ENCODE peak calls at places on chromosomes 4 and X, in five cellular contexts. D, Q, Y, F and M are unnamed samples.

GRCh38 chr4:7217453-7218310 is 25.3 kb downstream of the SORCS2 start:
- DNase-seq in D (no peak), Q (no peak), Y (no peak), F (no peak), M (no peak)

GRCh38 chr4:98470831-98471230 is 187.6 kb downstream of the TSPAN5 start:
- DNase-seq in D (no peak), Q (no peak), Y (no peak), F (no peak), M (no peak)

GRCh38 chr4:94650690-94651089 is 107.1 kb upstream of the BMPR1B start:
- DNase-seq in D (no peak), Q (no peak), Y (no peak), F (no peak), M (no peak)

GRCh38 chr4:173264245-173264959 is 69.8 kb downstream of the HMGB2 start:
- DNase-seq in D (peak; percentile 32), Q (no peak), Y (no peak), F (no peak), M (no peak)

GRCh38 chr4:62301500-62301899 is 1101.4 kb downstream of the ADGRL3 start:
- DNase-seq in D (no peak), Q (no peak), Y (no peak), F (no peak), M (no peak)

GRCh38 chr4:186591651-186592050 is 36.3 kb upstream of the MTNR1A start:
- DNase-seq in D (no peak), Q (no peak), Y (no peak), F (no peak), M (no peak)

GRCh38 chrX:39689374-39690104 is 408.2 kb downstream of the BCOR start:
- DNase-seq in D (no peak), Q (no peak), Y (no peak), F (no peak), M (no peak)

GRCh38 chrX:67998540-67998939 is 434.8 kb downstream of the OPHN1 start:
- DNase-seq in D (no peak), Q (no peak), Y (no peak), F (no peak), M (no peak)

GRCh38 chr4:165355900-165356300 is 22.9 kb upstream of the CPE start:
- DNase-seq in D (no peak), Q (no peak), Y (peak; percentile 72), F (no peak), M (peak; percentile 59)

GRCh38 chr4:20408596-20408995 is 156.9 kb downstream of the SLIT2 start:
- DNase-seq in D (no peak), Q (no peak), Y (no peak), F (no peak), M (no peak)

GRCh38 chrX:143873343-143873742 is 10.5 kb upstream of the UBE2NL start:
- DNase-seq in D (no peak), Q (no peak), Y (no peak), F (no peak), M (no peak)

GRCh38 chrX:143869018-143869417 is 14.9 kb upstream of the UBE2NL start:
- DNase-seq in D (no peak), Q (no peak), Y (no peak), F (no peak), M (no peak)
- H3K4me2 ChIP-seq in D (no peak overlapping the region), Q (no peak overlapping the region), Y (no peak overlapping the region), F (no peak overlapping the region), M (no peak overlapping the region)

DNA sequence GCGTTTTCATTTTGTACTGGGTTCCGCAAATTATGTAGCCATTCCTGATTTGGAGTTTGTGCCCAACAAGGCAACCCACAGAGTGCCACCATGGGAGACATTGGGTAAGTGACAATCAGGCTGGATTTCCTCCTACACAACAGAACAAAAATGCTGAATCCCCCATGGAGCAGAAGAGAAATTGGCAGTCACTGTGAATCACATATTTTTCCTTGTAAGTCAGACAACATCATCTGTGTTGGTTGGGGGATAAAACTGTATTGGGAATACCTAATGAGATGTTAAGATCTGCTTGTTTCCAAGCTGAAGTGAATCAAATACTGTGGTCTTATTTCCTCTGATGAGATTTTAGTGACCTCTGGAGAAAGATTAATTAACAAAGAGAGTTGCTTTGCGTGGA is 80.9 kb downstream of the CNGA2 start:
- DNase-seq in D (no peak), Q (no peak), Y (no peak), F (no peak), M (no peak)
- TF ChIP-seq SRF in D (no peak), Q (no peak), Y (no peak), F (no peak), M (no peak)

DNA sequence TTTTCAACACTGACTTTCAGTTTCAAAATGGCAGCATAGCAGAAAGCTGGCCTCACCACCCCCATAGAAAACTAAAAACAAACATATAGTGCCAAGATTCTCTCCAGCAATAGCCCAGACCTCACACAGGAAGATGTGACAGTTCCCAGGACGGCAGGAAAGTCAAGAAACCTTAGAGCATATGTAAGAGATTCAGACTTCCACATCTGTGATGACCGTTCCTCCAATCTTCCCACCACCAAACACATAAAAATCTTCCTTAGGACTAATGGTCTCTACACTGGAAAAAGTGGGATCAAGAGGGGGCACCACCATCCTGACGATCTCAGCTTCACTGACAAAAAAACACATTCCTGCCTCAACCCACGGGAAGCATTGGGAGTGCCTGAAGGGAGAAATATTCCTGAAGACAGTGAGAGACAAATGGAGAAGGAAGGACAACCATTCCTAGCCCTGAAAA is 134.1 kb upstream of the CPXCR1 start:
- DNase-seq in D (no peak), Q (no peak), Y (peak; percentile 1), F (no peak), M (no peak)
- H3K4me2 ChIP-seq in D (no peak overlapping the region), Q (no peak overlapping the region), Y (peak overlapping the region; percentile 23), F (no peak overlapping the region), M (no peak overlapping the region)

GRCh38 chr4:146222313-146222712 is 8.0 kb downstream of the REELD1 start:
- DNase-seq in D (no peak), Q (no peak), Y (no peak), F (no peak), M (no peak)
- TF ChIP-seq SRF in D (no peak), Q (no peak), Y (no peak), F (no peak), M (no peak)

GRCh38 chrX:101655540-101655939 is 4.1 kb downstream of the ARMCX2 start:
- DNase-seq in D (no peak), Q (no peak), Y (no peak), F (no peak), M (no peak)

GRCh38 chrX:101656817-101657216 is 2.8 kb downstream of the ARMCX2 start:
- DNase-seq in D (no peak), Q (no peak), Y (no peak), F (no peak), M (no peak)

GRCh38 chrX:101658661-101659477 is 781 bp downstream of the ARMCX2 start:
- DNase-seq in D (peak; percentile 56), Q (no peak), Y (no peak), F (no peak), M (no peak)

GRCh38 chrX:101657495-101657894 is 2.2 kb downstream of the ARMCX2 start:
- DNase-seq in D (no peak), Q (no peak), Y (no peak), F (no peak), M (no peak)

GRCh38 chrX:101659601-101660063 is at the start of gene ARMCX2:
- DNase-seq in D (no peak), Q (no peak), Y (no peak), F (no peak), M (no peak)
- H3K4me2 ChIP-seq in D (peak within 1 kb of the TSS; percentile 83), Q (peak within 1 kb of the TSS; percentile 76), Y (no peak within 1 kb of the TSS), F (peak within 1 kb of the TSS; percentile 68), M (no peak within 1 kb of the TSS)

GRCh38 chr4:71392109-71392508 is 53.3 kb downstream of the SLC4A4 start:
- DNase-seq in D (no peak), Q (no peak), Y (no peak), F (no peak), M (no peak)

GRCh38 chr4:71400788-71401187 is 62.0 kb downstream of the SLC4A4 start:
- DNase-seq in D (no peak), Q (no peak), Y (no peak), F (no peak), M (no peak)

DNA sequence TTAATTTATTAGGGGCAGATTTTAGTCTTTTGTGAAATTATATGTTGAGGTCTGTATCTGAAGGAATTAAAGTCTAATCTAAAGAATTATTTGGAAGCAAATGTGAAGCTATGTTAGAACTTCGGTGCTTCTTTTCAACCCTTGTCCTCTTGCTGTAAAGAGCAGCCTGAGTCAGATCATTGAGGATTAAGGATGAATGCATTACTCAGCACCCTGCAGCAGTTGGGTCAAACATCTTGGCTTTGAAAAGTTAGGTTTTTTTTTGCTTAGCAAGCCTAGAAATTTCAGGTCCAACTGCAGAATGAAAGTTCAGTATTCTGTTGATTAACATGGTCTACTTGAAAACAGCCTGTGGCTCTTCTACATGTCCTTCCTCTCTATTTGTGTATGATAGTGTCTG is 57.6 kb downstream of the SLC4A4 start:
- DNase-seq in D (no peak), Q (no peak), Y (no peak), F (no peak), M (no peak)
- TF ChIP-seq SRF in D (no peak), Q (no peak), Y (no peak), F (no peak), M (no peak)

DNA sequence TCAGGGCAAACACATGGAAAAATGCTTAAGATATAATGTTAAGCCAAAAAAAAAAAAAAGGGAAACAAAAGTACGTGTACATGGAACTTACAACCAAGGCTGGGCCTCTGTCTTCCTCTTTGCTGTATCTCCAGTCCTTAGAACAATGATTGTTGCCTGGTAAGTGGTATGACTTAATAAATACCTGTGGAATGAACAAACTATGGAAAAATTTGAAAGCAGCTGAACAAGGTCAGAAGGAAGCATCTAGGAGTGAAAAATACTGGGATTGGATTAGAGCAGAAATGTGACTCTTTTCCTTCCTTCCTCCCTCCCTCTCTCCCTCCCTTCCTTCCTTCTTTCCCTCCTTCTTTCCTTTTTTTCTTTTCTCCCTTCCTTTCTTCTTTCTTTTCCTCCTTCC is 54.2 kb upstream of the SMIM10 start:
- DNase-seq in D (no peak), Q (no peak), Y (peak; percentile 58), F (no peak), M (no peak)
- H3K4me2 ChIP-seq in D (no peak overlapping the region), Q (no peak overlapping the region), Y (no peak overlapping the region), F (no peak overlapping the region), M (peak overlapping the region; percentile 32)

GRCh38 chr4:43763029-43763610 is 685.5 kb downstream of the KCTD8 start:
- DNase-seq in D (no peak), Q (peak; percentile 39), Y (no peak), F (no peak), M (no peak)
- TF ChIP-seq SRF in D (no peak), Q (no peak), Y (no peak), F (no peak), M (no peak)